ENCODE peak calls at places on chromosomes 13 and 19, in five cellular contexts. J, X, O, T and L are unnamed samples.

GRCh38 chr13:80265348-80265747 is 75.6 kb downstream of the SPRY2 start:
- DNase-seq in J (no peak), X (no peak), O (no peak), T (no peak), L (no peak)

GRCh38 chr19:54209748-54210494 is 9.3 kb downstream of the RPS9 start:
- DNase-seq in J (peak), X (no peak), O (peak), T (no peak), L (peak)

GRCh38 chr19:42301646-42302204 is at the start of gene PRR19:
- DNase-seq in J (no peak), X (no peak), O (no peak), T (no peak), L (no peak)

GRCh38 chr13:32031025-32031814 is at the start of gene FRY:
- DNase-seq in J (no peak), X (peak), O (peak), T (peak), L (peak)

GRCh38 chr19:19627716-19628498 is at the start of gene LPAR2:
- DNase-seq in J (no peak), X (peak), O (peak), T (peak), L (peak)

GRCh38 chr13:57627663-57628062 is 3.9 kb upstream of the PCDH17 start:
- DNase-seq in J (no peak), X (no peak), O (no peak), T (no peak), L (no peak)

GRCh38 chr13:51269039-51269438 is 46.8 kb downstream of the FAM124A start:
- DNase-seq in J (no peak), X (no peak), O (no peak), T (no peak), L (no peak)

GRCh38 chr13:40058757-40059236 is 403.3 kb downstream of the COG6 start:
- DNase-seq in J (no peak), X (no peak), O (no peak), T (no peak), L (no peak)

GRCh38 chr13:59000770-59001169 is 1163.0 kb downstream of the DIAPH3 start:
- DNase-seq in J (no peak), X (no peak), O (no peak), T (no peak), L (no peak)

GRCh38 chr13:61900033-61900432 is 484.4 kb upstream of the PCDH20 start:
- DNase-seq in J (no peak), X (no peak), O (no peak), T (no peak), L (no peak)

GRCh38 chr19:48372904-48373303 is 8.7 kb downstream of the SYNGR4 start:
- DNase-seq in J (no peak), X (no peak), O (no peak), T (no peak), L (no peak)

GRCh38 chr19:34963531-34964406 is at the start of gene ZNF792:
- DNase-seq in J (no peak), X (peak), O (peak), T (peak), L (peak)

GRCh38 chr13:106597759-106598395 is 29.9 kb upstream of the ARGLU1 start:
- DNase-seq in J (no peak), X (no peak), O (no peak), T (no peak), L (no peak)

GRCh38 chr19:30664358-30665058 is 292.3 kb downstream of the ZNF536 start:
- DNase-seq in J (no peak), X (peak), O (no peak), T (no peak), L (peak)

GRCh38 chr19:2477732-2478191 is 1.8 kb downstream of the GADD45B start:
- DNase-seq in J (no peak), X (peak), O (no peak), T (no peak), L (no peak)

GRCh38 chr13:96958286-96958891 is 35.9 kb downstream of the OXGR1 start:
- DNase-seq in J (no peak), X (no peak), O (no peak), T (no peak), L (peak)

DNA sequence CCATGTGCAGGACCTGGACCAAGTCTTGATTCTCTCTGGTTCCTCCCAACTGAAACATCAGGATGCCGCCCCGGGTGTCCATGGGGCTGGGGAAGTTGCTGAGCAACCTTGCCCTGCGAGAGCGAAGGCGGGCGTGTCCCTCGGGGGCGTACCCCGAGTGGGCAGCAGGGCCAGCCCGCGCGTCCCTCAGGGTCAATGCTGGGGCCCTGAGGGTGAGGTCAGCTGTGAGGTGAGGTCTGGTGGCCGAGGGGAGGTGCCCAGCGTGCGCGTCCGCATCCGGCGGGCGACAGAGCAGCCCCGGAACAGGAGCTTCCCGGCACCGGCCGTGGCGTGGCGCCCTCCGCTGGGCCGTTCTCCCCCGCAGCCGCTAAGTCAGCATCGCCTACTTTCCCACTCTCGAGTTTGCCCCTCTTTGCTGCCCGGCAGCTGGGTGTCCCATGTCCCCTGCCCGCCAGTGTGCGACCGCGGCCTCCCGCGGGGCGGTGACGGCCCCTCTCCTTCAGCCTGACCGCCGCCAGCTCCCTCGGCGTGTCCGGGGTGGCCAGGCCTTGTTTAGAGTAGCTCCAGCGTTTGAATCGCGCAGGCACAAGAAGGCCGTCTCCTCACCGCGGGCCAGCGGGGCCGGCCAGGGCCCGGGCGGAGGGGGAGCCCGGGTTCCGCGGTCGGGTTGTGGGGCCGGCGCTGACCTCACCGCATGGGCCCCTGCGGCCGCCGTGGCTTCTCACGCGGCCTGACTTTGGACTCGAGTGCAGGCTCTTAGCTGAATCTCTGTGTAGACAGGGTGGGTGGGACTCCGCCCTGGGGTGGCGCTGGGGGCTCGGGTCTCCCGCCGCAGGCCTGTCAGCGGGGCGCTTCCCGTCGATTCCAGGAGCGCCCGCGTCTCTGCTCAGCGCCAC is 33.0 kb downstream of the GJA3 start:
- DNase-seq in J (no peak), X (peak), O (peak), T (peak), L (peak)
- TF ChIP-seq POLR2AphosphoS5 in J (peak), X (peak), O (no peak), T (no peak), L (peak)

DNA sequence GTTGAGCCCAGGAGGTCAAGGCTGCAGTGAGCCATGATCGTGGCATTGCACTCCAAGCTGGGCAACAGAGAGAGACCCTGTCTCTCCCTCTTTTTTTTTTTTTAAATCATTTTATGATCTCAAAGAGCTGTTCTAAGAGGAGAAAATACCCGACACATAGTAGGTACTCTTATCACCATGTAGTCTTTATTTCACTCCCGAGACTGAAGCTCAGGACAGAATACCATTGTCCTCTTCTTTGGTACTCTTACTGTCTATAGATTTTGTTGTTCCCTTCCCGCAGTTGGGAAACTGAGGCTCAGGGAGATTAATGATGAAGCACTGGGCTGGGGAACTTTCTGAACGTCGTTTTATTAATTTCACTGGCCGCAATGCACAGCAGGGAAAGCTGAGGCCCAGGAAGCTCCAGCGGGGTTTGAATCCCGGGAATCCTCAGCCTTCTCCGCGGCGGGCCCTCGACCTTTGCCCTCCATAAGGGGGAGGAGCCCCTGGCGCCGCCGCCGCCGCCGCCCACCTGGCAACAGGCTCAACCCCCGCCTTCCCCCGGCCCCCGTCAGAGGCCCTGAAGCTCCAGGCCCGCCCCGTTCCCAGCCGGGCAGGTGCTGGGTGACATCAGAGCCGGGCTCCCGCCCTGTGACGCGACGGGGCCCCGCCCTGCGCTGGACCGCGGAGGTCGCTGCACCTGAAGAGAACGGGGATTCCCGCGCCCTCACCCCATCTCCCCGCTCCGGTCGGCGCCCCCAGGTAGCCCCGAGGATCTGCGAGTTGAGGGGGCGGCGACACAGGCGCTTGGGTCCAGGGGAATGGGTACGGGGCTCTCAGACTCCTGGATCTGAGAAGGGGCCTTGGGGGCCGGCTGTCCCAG is 1.6 kb downstream of the MYH14 start:
- DNase-seq in J (no peak), X (peak), O (peak), T (no peak), L (peak)
- TF ChIP-seq POLR2AphosphoS5 in J (no peak), X (peak), O (peak), T (no peak), L (peak)

GRCh38 chr19:4374451-4375163 is 25.7 kb downstream of the SH3GL1 start:
- DNase-seq in J (peak), X (peak), O (no peak), T (no peak), L (peak)

GRCh38 chr19:4376991-4377781 is 23.2 kb downstream of the SH3GL1 start:
- DNase-seq in J (no peak), X (no peak), O (no peak), T (no peak), L (peak)

GRCh38 chr19:4375164-4375619 is 25.2 kb downstream of the SH3GL1 start:
- DNase-seq in J (no peak), X (peak), O (peak), T (no peak), L (peak)

GRCh38 chr19:4376245-4376990 is 23.9 kb downstream of the SH3GL1 start:
- DNase-seq in J (no peak), X (peak), O (no peak), T (no peak), L (no peak)

GRCh38 chr19:4375620-4376228 is 24.6 kb downstream of the SH3GL1 start:
- DNase-seq in J (no peak), X (no peak), O (no peak), T (no peak), L (no peak)
- TF ChIP-seq POLR2AphosphoS5 in J (no peak), X (no peak), O (no peak), T (no peak), L (no peak)

GRCh38 chr19:44947041-44947581 is 1.3 kb downstream of the APOC2 start:
- DNase-seq in J (no peak), X (no peak), O (no peak), T (no peak), L (no peak)
- TF ChIP-seq POLR2AphosphoS5 in J (no peak), X (no peak), O (no peak), T (no peak), L (no peak)